ENCODE peak calls at places on chromosomes 7 and 10, in ten cellular contexts. A, W, M, X, O, D, F, U, Y and Z are unnamed samples.

GRCh38 chr10:112637901-112638300 is 190.9 kb downstream of the VTI1A start:
- DNase-seq in A (no peak), W (no peak), M (no peak), X (no peak), O (no peak), D (no peak), F (no peak), U (no peak), Y (no peak), Z (no peak)

GRCh38 chr7:37694208-37695080 is 10.9 kb downstream of the GPR141 start:
- DNase-seq in A (no peak), W (no peak), M (no peak), X (no peak), O (no peak), D (no peak), F (peak; percentile 19), U (no peak), Y (no peak), Z (no peak)

GRCh38 chr10:78756604-78757442 is 311.9 kb upstream of the ZMIZ1 start:
- DNase-seq in A (peak; percentile 43), W (peak; percentile 97), M (no peak), X (peak; percentile 96), O (peak; percentile 52), D (peak; percentile 75), F (peak; percentile 65), U (peak; percentile 98), Y (no peak), Z (peak; percentile 96)

GRCh38 chr7:117993377-117994003 is 120.2 kb upstream of the CTTNBP2 start:
- DNase-seq in A (no peak), W (peak; percentile 20), M (no peak), X (no peak), O (peak; percentile 54), D (peak; percentile 5), F (no peak), U (peak; percentile 1), Y (no peak), Z (no peak)

GRCh38 chr10:119412831-119413737 is 129.4 kb downstream of the RGS10 start:
- DNase-seq in A (no peak), W (peak; percentile 39), M (no peak), X (no peak), O (no peak), D (no peak), F (no peak), U (peak; percentile 40), Y (no peak), Z (peak; percentile 19)

GRCh38 chr10:13483951-13484350 is 44.9 kb downstream of the BEND7 start:
- DNase-seq in A (no peak), W (no peak), M (no peak), X (no peak), O (no peak), D (no peak), F (no peak), U (no peak), Y (no peak), Z (no peak)

GRCh38 chr7:79420464-79420863 is 33.0 kb downstream of the MAGI2 start:
- DNase-seq in A (no peak), W (peak; percentile 95), M (no peak), X (no peak), O (no peak), D (peak; percentile 89), F (no peak), U (peak; percentile 84), Y (no peak), Z (peak; percentile 92)

GRCh38 chr10:126337241-126337640 is 51.0 kb downstream of the ADAM12 start:
- DNase-seq in A (no peak), W (no peak), M (no peak), X (no peak), O (no peak), D (no peak), F (no peak), U (no peak), Y (no peak), Z (no peak)

GRCh38 chr10:51109821-51110533 is 35.7 kb downstream of the PRKG1 start:
- DNase-seq in A (no peak), W (peak; percentile 81), M (no peak), X (no peak), O (no peak), D (no peak), F (no peak), U (peak; percentile 56), Y (no peak), Z (peak; percentile 63)

GRCh38 chr10:89091501-89091900 is 100.9 kb downstream of the FAS start:
- DNase-seq in A (no peak), W (peak; percentile 24), M (no peak), X (no peak), O (no peak), D (no peak), F (no peak), U (peak; percentile 40), Y (no peak), Z (no peak)

GRCh38 chr10:22365644-22366565 is 20.6 kb downstream of the SPAG6 start:
- DNase-seq in A (no peak), W (peak; percentile 12), M (no peak), X (no peak), O (no peak), D (no peak), F (no peak), U (no peak), Y (no peak), Z (no peak)

GRCh38 chr10:22368976-22369375 is 23.7 kb downstream of the SPAG6 start:
- DNase-seq in A (no peak), W (no peak), M (no peak), X (no peak), O (no peak), D (no peak), F (no peak), U (no peak), Y (no peak), Z (no peak)

GRCh38 chr10:22366771-22367170 is 21.5 kb downstream of the SPAG6 start:
- DNase-seq in A (no peak), W (no peak), M (no peak), X (no peak), O (no peak), D (no peak), F (no peak), U (no peak), Y (no peak), Z (no peak)

GRCh38 chr10:22368402-22368801 is 23.1 kb downstream of the SPAG6 start:
- DNase-seq in A (no peak), W (no peak), M (no peak), X (no peak), O (no peak), D (no peak), F (no peak), U (no peak), Y (no peak), Z (no peak)

GRCh38 chr10:22367471-22367870 is 22.2 kb downstream of the SPAG6 start:
- DNase-seq in A (no peak), W (no peak), M (no peak), X (no peak), O (no peak), D (no peak), F (no peak), U (no peak), Y (no peak), Z (no peak)
- TF ChIP-seq CTCF in A (no peak), W (no peak), M (no peak), X (no peak), O (no peak), D (no peak), F (no peak), U (no peak), Y (no peak), Z (no peak)

GRCh38 chr7:32643194-32643593 is 147.9 kb downstream of the AVL9 start:
- DNase-seq in A (no peak), W (no peak), M (no peak), X (no peak), O (no peak), D (no peak), F (no peak), U (no peak), Y (no peak), Z (no peak)
- TF ChIP-seq CTCF in A (no peak), W (no peak), M (no peak), X (no peak), O (no peak), D (no peak), F (no peak), U (no peak), Y (no peak), Z (no peak)

GRCh38 chr7:129123517-129123872 is 21.0 kb upstream of the TSPAN33 start:
- DNase-seq in A (no peak), W (no peak), M (no peak), X (no peak), O (no peak), D (no peak), F (no peak), U (no peak), Y (no peak), Z (no peak)

GRCh38 chr7:129118182-129118581 is 26.3 kb upstream of the TSPAN33 start:
- DNase-seq in A (no peak), W (no peak), M (no peak), X (no peak), O (no peak), D (no peak), F (no peak), U (no peak), Y (no peak), Z (no peak)

GRCh38 chr7:129118976-129119375 is 25.5 kb upstream of the TSPAN33 start:
- DNase-seq in A (no peak), W (no peak), M (no peak), X (no peak), O (no peak), D (no peak), F (no peak), U (no peak), Y (no peak), Z (no peak)

GRCh38 chr7:129122751-129123516 is 21.6 kb upstream of the TSPAN33 start:
- DNase-seq in A (no peak), W (peak; percentile 30), M (no peak), X (no peak), O (no peak), D (no peak), F (no peak), U (peak; percentile 44), Y (no peak), Z (no peak)

DNA sequence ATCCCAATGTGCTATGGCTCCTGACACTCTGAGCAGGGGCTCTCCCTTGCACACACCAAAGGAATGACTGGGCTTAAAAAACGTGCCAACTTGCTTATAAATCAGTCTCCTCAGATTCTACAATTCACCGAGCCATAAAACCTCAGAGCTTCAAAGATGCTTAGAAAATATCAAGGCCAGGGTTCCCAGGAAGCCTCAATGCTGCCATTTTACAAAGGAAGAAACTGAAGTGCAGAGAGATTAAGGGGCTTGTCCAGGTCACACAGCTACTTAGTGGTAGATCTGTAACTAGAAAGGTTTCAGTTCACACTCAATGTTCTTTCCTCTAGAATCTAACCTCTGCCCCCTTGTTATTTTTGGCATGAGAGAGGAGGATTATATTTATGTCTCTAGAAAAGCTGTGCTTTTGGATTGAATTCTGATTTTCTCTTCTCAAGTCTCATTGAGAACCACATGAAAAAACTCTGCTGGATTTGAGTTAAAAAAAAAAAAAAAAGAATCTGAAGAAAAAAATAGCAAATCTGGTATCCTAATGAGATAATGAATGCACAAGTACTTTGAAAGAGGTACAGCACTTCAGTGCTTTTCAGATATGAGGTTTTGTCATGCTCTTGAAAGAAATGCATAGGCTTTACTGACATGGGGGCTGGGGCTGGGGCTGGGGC is 22.3 kb upstream of the TSPAN33 start:
- DNase-seq in A (no peak), W (no peak), M (no peak), X (no peak), O (no peak), D (no peak), F (no peak), U (peak; percentile 12), Y (no peak), Z (no peak)
- TF ChIP-seq CTCF in A (no peak), W (no peak), M (no peak), X (no peak), O (no peak), D (no peak), F (no peak), U (no peak), Y (no peak), Z (no peak)

GRCh38 chr7:3301831-3302618 is 973 bp downstream of the SDK1 start:
- DNase-seq in A (no peak), W (peak; percentile 29), M (no peak), X (no peak), O (peak; percentile 26), D (peak; percentile 32), F (no peak), U (peak; percentile 28), Y (no peak), Z (no peak)
- TF ChIP-seq CTCF in A (no peak), W (peak; percentile 49), M (peak; percentile 24), X (no peak), O (no peak), D (peak; percentile 60), F (peak; percentile 27), U (peak; percentile 29), Y (no peak), Z (no peak)